ENCODE peak calls at places on chromosomes 7 and 10, in eight cellular contexts. T, Y, A, O, I, B, S and D are unnamed samples.
A peak's percentile ranks its signal among the peaks of the same experiment; 100 is the strongest.

GRCh38 chr10:119768455-119769094 is 42.7 kb downstream of the INPP5F start:
- DNase-seq in O (no peak), B (no peak), A (no peak), T (no peak), Y (no peak), I (no peak), S (no peak), D (no peak)

GRCh38 chr10:18350340-18350739 is 210.1 kb downstream of the CACNB2 start:
- DNase-seq in O (no peak), Y (no peak), I (no peak), A (peak; percentile 15), B (no peak), S (no peak), T (no peak), D (no peak)

GRCh38 chr10:43957267-43958070 is 308.8 kb upstream of the ZNF32 start:
- DNase-seq in S (no peak), A (no peak), O (no peak), I (no peak), B (no peak), Y (no peak), T (no peak), D (no peak)

GRCh38 chr10:62225362-62225761 is 43.3 kb downstream of the RTKN2 start:
- DNase-seq in Y (no peak), S (no peak), T (no peak), B (no peak), O (no peak), A (no peak), I (no peak), D (no peak)

GRCh38 chr10:78211476-78212110 is 177.9 kb downstream of the RPS24 start:
- DNase-seq in B (peak; percentile 58), A (peak; percentile 43), T (peak; percentile 19), I (peak; percentile 58), O (no peak), Y (no peak), S (peak; percentile 28), D (peak; percentile 35)

GRCh38 chr10:12214763-12215218 is 18.8 kb downstream of the CDC123 start:
- DNase-seq in T (no peak), B (peak; percentile 65), I (no peak), O (peak; percentile 58), S (peak; percentile 18), A (peak; percentile 23), Y (no peak), D (peak; percentile 32)

GRCh38 chr10:77604941-77605351 is 32.7 kb downstream of the KCNMA1 start:
- DNase-seq in S (no peak), Y (no peak), T (no peak), O (no peak), I (no peak), A (no peak), B (no peak), D (no peak)

GRCh38 chr7:25075459-25075858 is 49.6 kb downstream of the CYCS start:
- DNase-seq in S (no peak), Y (no peak), T (no peak), I (no peak), A (no peak), O (peak; percentile 25), B (no peak), D (no peak)

GRCh38 chr10:36540611-36541010 is 584.8 kb upstream of the ANKRD30A start:
- DNase-seq in B (no peak), T (no peak), S (no peak), I (no peak), Y (no peak), A (no peak), O (no peak), D (no peak)

GRCh38 chr7:133183042-133183441 is 69.8 kb upstream of the EXOC4 start:
- DNase-seq in Y (no peak), T (no peak), I (no peak), B (no peak), S (no peak), O (no peak), A (no peak), D (no peak)

GRCh38 chr10:17669185-17669872 is 25.4 kb downstream of the STAM start:
- DNase-seq in T (no peak), S (no peak), I (no peak), O (peak; percentile 52), A (no peak), B (no peak), Y (peak; percentile 15), D (no peak)

GRCh38 chr10:114043532-114044250 is at the start of gene ADRB1:
- DNase-seq in S (peak; percentile 66), Y (no peak), I (peak; percentile 87), O (peak; percentile 90), T (no peak), B (peak; percentile 55), A (peak; percentile 88), D (peak; percentile 56)

GRCh38 chr7:110875346-110875745 is 215.6 kb upstream of the LRRN3 start:
- DNase-seq in I (no peak), S (no peak), Y (no peak), O (no peak), B (no peak), A (no peak), T (no peak), D (no peak)

GRCh38 chr10:71600856-71601255 is 118.7 kb downstream of the C10orf105 start:
- DNase-seq in A (no peak), T (no peak), B (no peak), Y (no peak), I (no peak), S (no peak), O (no peak), D (no peak)

GRCh38 chr7:1713502-1714484 is 43.7 kb downstream of the ELFN1 start:
- DNase-seq in I (peak; percentile 86), O (no peak), B (no peak), Y (no peak), T (no peak), A (peak; percentile 76), S (peak; percentile 58), D (no peak)

GRCh38 chr10:110547139-110547761 is 20.2 kb upstream of the SMC3 start:
- DNase-seq in I (no peak), Y (no peak), O (peak; percentile 67), S (no peak), T (no peak), A (peak; percentile 75), B (peak; percentile 66), D (no peak)

GRCh38 chr10:95290801-95291633 is at the start of gene PDLIM1:
- DNase-seq in T (no peak), I (peak; percentile 82), A (peak; percentile 93), B (peak; percentile 61), Y (no peak), S (peak; percentile 51), O (peak; percentile 88), D (no peak)

GRCh38 chr10:94042001-94042813 is 48.5 kb downstream of the PLCE1 start:
- DNase-seq in O (peak; percentile 5), A (peak; percentile 32), S (no peak), I (no peak), Y (no peak), T (no peak), B (no peak), D (no peak)

GRCh38 chr10:86113044-86113443 is 253.6 kb downstream of the GRID1 start:
- DNase-seq in A (no peak), T (no peak), I (no peak), B (no peak), O (no peak), S (no peak), Y (no peak), D (no peak)

GRCh38 chr10:95907454-95908253 is at the start of gene CC2D2B:
- DNase-seq in O (peak; percentile 82), S (peak; percentile 80), A (peak; percentile 94), T (peak; percentile 33), I (peak; percentile 91), B (peak; percentile 90), Y (peak; percentile 59), D (peak; percentile 82)

GRCh38 chr10:8061274-8062211 is 7.1 kb downstream of the GATA3 start:
- DNase-seq in A (no peak), S (no peak), Y (no peak), I (no peak), B (no peak), T (no peak), O (peak; percentile 37), D (peak; percentile 26)

GRCh38 chr7:157401567-157402387 is 65.0 kb downstream of the DNAJB6 start:
- DNase-seq in S (no peak), O (no peak), A (no peak), B (peak; percentile 19), T (no peak), I (no peak), Y (no peak), D (no peak)